ENCODE peak calls at places on chromosomes 7 and 10, in seven cellular contexts. O, Q, F, V, L, A and U are unnamed samples. For H3K4me1, the result is how much of the 10 kb centered on the place peaks cover.

GRCh38 chr10:77620731-77621130 is 16.9 kb downstream of the KCNMA1 start:
- DNase-seq in O (no peak), Q (no peak), F (peak), V (no peak), L (no peak), A (no peak), U (no peak)

GRCh38 chr10:58590152-58590551 is 77.5 kb downstream of the BICC1 start:
- DNase-seq in O (no peak), Q (no peak), F (peak), V (no peak), L (peak), A (peak), U (no peak)

GRCh38 chr7:78301361-78301760 is 502.8 kb downstream of the PHTF2 start:
- DNase-seq in O (no peak), Q (no peak), F (no peak), V (no peak), L (no peak), A (no peak), U (no peak)

GRCh38 chr10:101745074-101745690 is 30.7 kb downstream of the FGF8 start:
- DNase-seq in O (no peak), Q (no peak), F (no peak), V (no peak), L (no peak), A (no peak), U (peak)

GRCh38 chr10:44830022-44830421 is 81.1 kb upstream of the TMEM72 start:
- DNase-seq in O (no peak), Q (no peak), F (peak), V (no peak), L (no peak), A (no peak), U (no peak)

GRCh38 chr7:32335107-32335506 is 155.1 kb downstream of the LSM5 start:
- DNase-seq in O (no peak), Q (no peak), F (peak), V (no peak), L (no peak), A (peak), U (no peak)

GRCh38 chr10:97633921-97634320 is 621 bp upstream of the MORN4 start:
- DNase-seq in O (no peak), Q (no peak), F (peak), V (no peak), L (no peak), A (peak), U (peak)

GRCh38 chr7:100873599-100874299 is 1.2 kb upstream of the SRRT start:
- DNase-seq in O (no peak), Q (no peak), F (no peak), V (no peak), L (no peak), A (no peak), U (no peak)

GRCh38 chr10:94083662-94084323 is 90.1 kb downstream of the PLCE1 start:
- DNase-seq in O (no peak), Q (no peak), F (no peak), V (no peak), L (no peak), A (no peak), U (no peak)

GRCh38 chr7:2698581-2699288 is 10.7 kb downstream of the AMZ1 start:
- DNase-seq in O (no peak), Q (no peak), F (peak), V (peak), L (no peak), A (no peak), U (no peak)

GRCh38 chr7:121391686-121392085 is 4.4 kb downstream of the FAM3C start:
- DNase-seq in O (no peak), Q (no peak), F (no peak), V (no peak), L (no peak), A (no peak), U (no peak)

GRCh38 chr7:23544913-23545354 is 13.2 kb upstream of the TRA2A start:
- DNase-seq in O (no peak), Q (no peak), F (peak), V (no peak), L (no peak), A (no peak), U (peak)

GRCh38 chr7:150665075-150665794 is 20.3 kb upstream of the GIMAP2 start:
- DNase-seq in O (no peak), Q (no peak), F (peak), V (no peak), L (no peak), A (no peak), U (no peak)

GRCh38 chr7:41003031-41003925 is 699.6 kb downstream of the INHBA start:
- DNase-seq in O (peak), Q (peak), F (peak), V (no peak), L (no peak), A (peak), U (peak)

GRCh38 chr10:91415816-91416215 is 5.7 kb downstream of the HECTD2 start:
- DNase-seq in O (no peak), Q (no peak), F (peak), V (no peak), L (no peak), A (no peak), U (no peak)

GRCh38 chr7:131076032-131076431 is 251.6 kb upstream of the MKLN1 start:
- DNase-seq in O (no peak), Q (no peak), F (peak), V (no peak), L (no peak), A (no peak), U (no peak)

GRCh38 chr10:63169624-63170023 is 36.5 kb downstream of the NRBF2 start:
- DNase-seq in O (no peak), Q (no peak), F (no peak), V (no peak), L (no peak), A (no peak), U (no peak)

GRCh38 chr7:24795407-24795767 is 38.1 kb upstream of the GSDME start:
- DNase-seq in O (no peak), Q (no peak), F (no peak), V (no peak), L (no peak), A (no peak), U (no peak)

GRCh38 chr7:90564455-90564854 is 31.7 kb upstream of the CDK14 start:
- DNase-seq in O (no peak), Q (no peak), F (no peak), V (no peak), L (no peak), A (no peak), U (no peak)

GRCh38 chr10:55627526-55628170 is 733.4 kb downstream of the ZWINT start:
- DNase-seq in O (no peak), Q (peak), F (no peak), V (no peak), L (no peak), A (peak), U (no peak)

GRCh38 chr7:72435366-72435765 is 23.2 kb upstream of the CALN1 start:
- DNase-seq in O (no peak), Q (no peak), F (no peak), V (no peak), L (no peak), A (no peak), U (peak)

GRCh38 chr7:80224416-80224815 is 89.8 kb downstream of the GNAI1 start:
- DNase-seq in O (no peak), Q (no peak), F (no peak), V (no peak), L (no peak), A (no peak), U (no peak)

GRCh38 chr7:44665531-44666213 is 59.2 kb downstream of the OGDH start:
- DNase-seq in O (no peak), Q (no peak), F (no peak), V (no peak), L (no peak), A (no peak), U (no peak)

GRCh38 chr7:80133361-80134104 is 1.1 kb upstream of the GNAI1 start:
- DNase-seq in O (no peak), Q (no peak), F (peak), V (no peak), L (no peak), A (no peak), U (no peak)

GRCh38 chr10:17607603-17608332 is 9.4 kb downstream of the HACD1 start:
- DNase-seq in O (peak), Q (no peak), F (peak), V (no peak), L (peak), A (peak), U (no peak)

GRCh38 chr7:148856035-148856881 is 27.8 kb downstream of the EZH2 start:
- DNase-seq in O (no peak), Q (no peak), F (peak), V (peak), L (peak), A (peak), U (peak)

GRCh38 chr10:62811159-62811875 is 4.8 kb downstream of the EGR2 start:
- DNase-seq in O (no peak), Q (no peak), F (no peak), V (no peak), L (no peak), A (no peak), U (no peak)

GRCh38 chr10:85527610-85528317 is 838.8 kb downstream of the GRID1 start:
- DNase-seq in O (no peak), Q (no peak), F (no peak), V (no peak), L (no peak), A (no peak), U (no peak)

GRCh38 chr10:85610381-85611092 is 756.1 kb downstream of the GRID1 start:
- DNase-seq in O (no peak), Q (no peak), F (no peak), V (peak), L (no peak), A (no peak), U (no peak)

GRCh38 chr10:24952146-24952700 is at the start of gene PRTFDC1:
- DNase-seq in O (no peak), Q (peak), F (peak), V (peak), L (peak), A (peak), U (no peak)

GRCh38 chr10:53487019-53487983 is 714.7 kb upstream of the MBL2 start:
- DNase-seq in O (no peak), Q (no peak), F (no peak), V (no peak), L (no peak), A (no peak), U (no peak)

GRCh38 chr7:117323585-117323876 is 673 bp upstream of the WNT2 start:
- DNase-seq in O (no peak), Q (no peak), F (no peak), V (no peak), L (no peak), A (no peak), U (peak)

GRCh38 chr10:14074062-14074884 is 256.5 kb downstream of the FRMD4A start:
- DNase-seq in O (no peak), Q (peak), F (peak), V (no peak), L (peak), A (peak), U (peak)

GRCh38 chr10:43249151-43249961 is 17.5 kb downstream of the RASGEF1A start:
- DNase-seq in O (no peak), Q (peak), F (no peak), V (peak), L (no peak), A (no peak), U (no peak)

GRCh38 chr7:66837007-66837406 is 84.0 kb upstream of the TMEM248 start:
- DNase-seq in O (peak), Q (peak), F (peak), V (no peak), L (no peak), A (no peak), U (peak)

GRCh38 chr10:112778579-112778978 is 171.5 kb upstream of the TCF7L2 start:
- DNase-seq in O (no peak), Q (no peak), F (peak), V (no peak), L (no peak), A (no peak), U (no peak)

GRCh38 chr10:112785089-112785488 is 165.0 kb upstream of the TCF7L2 start:
- DNase-seq in O (no peak), Q (no peak), F (no peak), V (no peak), L (no peak), A (no peak), U (no peak)

GRCh38 chr10:112783653-112784426 is 166.2 kb upstream of the TCF7L2 start:
- DNase-seq in O (no peak), Q (no peak), F (no peak), V (no peak), L (no peak), A (peak), U (peak)

GRCh38 chr10:112779025-112779765 is 170.9 kb upstream of the TCF7L2 start:
- DNase-seq in O (no peak), Q (no peak), F (peak), V (no peak), L (no peak), A (no peak), U (no peak)

DNA sequence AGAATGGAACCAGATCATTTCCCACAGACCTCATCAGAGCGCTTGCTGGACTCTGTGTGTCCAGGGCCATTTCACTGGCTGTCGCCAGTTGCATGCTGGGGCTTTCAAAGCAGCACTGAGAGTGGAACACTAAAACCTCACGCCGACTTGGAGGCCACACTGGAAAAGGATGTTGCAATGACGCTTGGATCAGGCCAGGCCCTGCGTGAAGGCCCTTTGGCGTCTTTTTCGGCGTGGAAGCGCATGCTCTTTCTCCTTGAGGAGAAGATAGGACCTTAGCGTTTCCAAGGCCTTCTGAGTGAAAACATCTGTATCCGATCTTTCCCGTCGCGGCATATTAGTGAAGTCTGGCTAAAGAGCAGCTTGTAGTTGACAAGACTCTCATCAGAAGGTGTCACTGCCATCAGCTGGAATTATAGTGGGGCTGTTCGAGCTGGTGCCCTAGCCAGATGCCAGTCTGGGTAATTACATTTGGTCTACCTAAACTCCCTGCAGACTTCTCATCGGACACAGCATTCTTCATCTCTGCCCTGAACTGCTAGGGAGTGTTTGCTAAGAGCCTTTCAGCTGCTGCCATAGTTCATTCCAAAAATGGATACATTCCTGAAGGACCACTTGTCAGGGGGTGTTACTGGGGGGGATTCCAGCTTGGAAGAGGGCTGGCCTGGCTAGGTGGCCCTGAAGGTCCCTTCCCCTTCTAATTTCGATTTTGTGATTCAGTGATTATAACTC is 167.7 kb upstream of the TCF7L2 start:
- DNase-seq in O (no peak), Q (no peak), F (no peak), V (no peak), L (no peak), A (no peak), U (peak)
- H3K4me1 ChIP-seq in O (under half), Q (under half), F (under half), V (under half), L (under half), A (under half), U (under half)

GRCh38 chr7:14073543-14073942 is 84.1 kb upstream of the ETV1 start:
- DNase-seq in O (no peak), Q (no peak), F (no peak), V (no peak), L (no peak), A (no peak), U (no peak)
- H3K4me3 ChIP-seq in O (no peak), Q (no peak), F (no peak), V (no peak), L (no peak), A (no peak), U (no peak)

GRCh38 chr10:109913351-109913902 is 9.9 kb downstream of the XPNPEP1 start:
- DNase-seq in O (no peak), Q (no peak), F (no peak), V (no peak), L (no peak), A (no peak), U (peak)
- H3K27ac ChIP-seq in O (no peak), Q (no peak), F (peak), V (no peak), L (no peak), A (no peak), U (no peak)

GRCh38 chr10:102926842-102927241 is 8.7 kb downstream of the CNNM2 start:
- DNase-seq in O (no peak), Q (no peak), F (no peak), V (no peak), L (no peak), A (no peak), U (no peak)
- H3K4me1 ChIP-seq in O (under half), Q (under half), F (under half), V (under half), L (under half), A (under half), U (under half)

DNA sequence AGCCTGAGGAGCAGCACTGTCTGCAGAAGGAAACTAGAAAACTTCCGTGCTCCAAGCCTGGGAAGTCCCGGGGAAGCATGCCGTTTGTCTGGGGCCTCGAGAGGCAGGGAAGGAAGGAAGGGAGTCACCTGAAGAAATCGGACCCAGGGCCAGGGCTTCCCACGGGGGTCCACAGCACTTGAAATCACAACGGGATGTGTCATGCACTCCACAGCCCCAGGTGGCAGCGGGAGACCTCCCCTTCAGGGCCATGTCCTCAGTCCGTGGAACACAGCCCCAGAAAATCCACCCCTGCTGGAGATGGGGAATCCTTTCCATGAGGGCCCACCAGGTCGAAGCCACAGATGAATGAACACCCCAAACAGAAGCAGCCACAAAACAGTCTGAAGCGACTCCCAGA is 239.5 kb downstream of the MGMT start:
- DNase-seq in O (no peak), Q (no peak), F (no peak), V (no peak), L (no peak), A (no peak), U (no peak)
- H3K4me3 ChIP-seq in O (no peak), Q (no peak), F (no peak), V (no peak), L (no peak), A (no peak), U (no peak)

DNA sequence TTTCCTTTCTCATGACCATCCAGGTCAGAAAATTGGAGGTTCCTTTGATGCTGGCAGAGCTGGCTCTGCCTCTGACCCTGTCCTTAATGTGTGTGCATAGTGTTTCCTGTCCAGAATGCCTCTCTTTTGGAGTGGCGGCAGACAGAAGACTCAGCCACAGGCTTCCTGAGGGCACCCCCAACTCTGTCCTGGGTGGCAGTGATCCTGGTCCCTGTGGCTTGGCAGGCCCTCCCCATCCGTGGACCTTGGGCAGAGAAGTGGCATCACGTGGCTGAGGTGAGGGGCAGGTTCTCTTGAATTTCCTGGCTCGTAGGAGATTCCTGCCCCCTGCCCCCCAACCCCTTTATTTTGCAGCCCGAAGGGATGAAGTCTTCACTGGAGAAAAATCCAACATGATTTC is 133.1 kb downstream of the RGS10 start:
- DNase-seq in O (no peak), Q (no peak), F (no peak), V (no peak), L (no peak), A (no peak), U (no peak)
- H3K27ac ChIP-seq in O (no peak), Q (peak), F (no peak), V (no peak), L (no peak), A (no peak), U (no peak)

DNA sequence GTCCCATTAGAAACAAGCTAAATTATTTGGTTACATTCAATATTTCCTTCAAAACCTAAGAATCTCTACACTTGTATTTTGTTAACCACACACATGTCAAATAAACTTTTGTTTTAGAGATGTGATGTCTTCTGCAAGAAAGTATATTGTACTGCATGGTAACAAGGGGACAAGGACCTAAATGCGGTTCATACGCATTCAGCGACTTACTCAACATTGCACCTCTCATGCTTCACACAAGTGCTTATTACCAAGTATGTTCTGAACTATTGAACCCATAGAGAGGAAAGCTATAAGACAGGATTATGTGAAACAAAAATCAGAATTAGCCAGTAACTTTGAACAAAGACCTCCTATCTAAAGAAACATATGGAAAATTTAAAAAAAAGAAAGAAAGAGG is 68.3 kb downstream of the CREB5 start:
- DNase-seq in O (no peak), Q (no peak), F (no peak), V (no peak), L (no peak), A (no peak), U (no peak)
- H3K4me1 ChIP-seq in O (under half), Q (under half), F (under half), V (under half), L (under half), A (under half), U (under half)

GRCh38 chr7:26857170-26857533 is 7.2 kb downstream of the SKAP2 start:
- DNase-seq in O (no peak), Q (no peak), F (no peak), V (no peak), L (no peak), A (no peak), U (no peak)
- H3K4me3 ChIP-seq in O (no peak), Q (peak), F (no peak), V (no peak), L (no peak), A (peak), U (peak)

GRCh38 chr7:151897201-151897711 is 20.3 kb upstream of the PRKAG2 start:
- DNase-seq in O (no peak), Q (no peak), F (peak), V (no peak), L (no peak), A (no peak), U (peak)

GRCh38 chr7:151895008-151895661 is 18.2 kb upstream of the PRKAG2 start:
- DNase-seq in O (no peak), Q (no peak), F (no peak), V (no peak), L (no peak), A (no peak), U (peak)

GRCh38 chr7:151896486-151896885 is 19.6 kb upstream of the PRKAG2 start:
- DNase-seq in O (no peak), Q (no peak), F (no peak), V (no peak), L (no peak), A (no peak), U (no peak)

GRCh38 chr7:151894131-151895007 is 17.5 kb upstream of the PRKAG2 start:
- DNase-seq in O (no peak), Q (no peak), F (no peak), V (no peak), L (no peak), A (no peak), U (no peak)

GRCh38 chr7:151895695-151896485 is 19.0 kb upstream of the PRKAG2 start:
- DNase-seq in O (no peak), Q (no peak), F (no peak), V (no peak), L (no peak), A (peak), U (peak)
- H3K27ac ChIP-seq in O (no peak), Q (no peak), F (no peak), V (no peak), L (no peak), A (no peak), U (peak)

GRCh38 chr10:124001391-124002260 is 91.8 kb downstream of the CHST15 start:
- DNase-seq in O (no peak), Q (peak), F (no peak), V (peak), L (no peak), A (no peak), U (no peak)
- H3K4me1 ChIP-seq in O (under half), Q (under half), F (under half), V (under half), L (under half), A (under half), U (under half)